ENCODE peak calls at places on chromosome 14, in seven cellular contexts. One of them, this sample, is unnamed.

GRCh38 chr14:95237956-95238355 is 80.6 kb upstream of the DICER1 start:
- DNase-seq in CD4-positive, alpha-beta memory T cell: no peak
- DNase-seq in activated CD8-positive, alpha-beta T cell treated with anti-CD3 and anti-CD28 coated beads, Interleukin-2, amount 10 ng/mL, durations not matched to agents 7 days and 5 days: no peak
- DNase-seq in T-helper 2 cell: no peak
- DNase-seq in KBM-7: no peak
- DNase-seq in uterus: no peak
- DNase-seq in LoVo: no peak
- DNase-seq in this sample: no peak

GRCh38 chr14:94771191-94771905 is 1.4 kb upstream of the GSC start:
- DNase-seq in uterus: no peak
- DNase-seq in activated CD8-positive, alpha-beta T cell treated with anti-CD3 and anti-CD28 coated beads, Interleukin-2, amount 10 ng/mL, durations not matched to agents 7 days and 5 days: no peak
- DNase-seq in CD4-positive, alpha-beta memory T cell: no peak
- DNase-seq in LoVo: no peak
- DNase-seq in KBM-7: no peak
- DNase-seq in T-helper 2 cell: no peak
- DNase-seq in this sample: no peak

GRCh38 chr14:21940887-21941855 is 267.6 kb upstream of the OR4E1 start:
- DNase-seq in KBM-7: peak
- DNase-seq in CD4-positive, alpha-beta memory T cell: peak
- DNase-seq in activated CD8-positive, alpha-beta T cell treated with anti-CD3 and anti-CD28 coated beads, Interleukin-2, amount 10 ng/mL, durations not matched to agents 7 days and 5 days: peak
- DNase-seq in T-helper 2 cell: peak
- DNase-seq in uterus: no peak
- DNase-seq in LoVo: peak
- DNase-seq in this sample: peak

GRCh38 chr14:102316048-102316745 is 3.3 kb upstream of the ZNF839 start:
- DNase-seq in T-helper 2 cell: peak
- DNase-seq in activated CD8-positive, alpha-beta T cell treated with anti-CD3 and anti-CD28 coated beads, Interleukin-2, amount 10 ng/mL, durations not matched to agents 7 days and 5 days: peak
- DNase-seq in LoVo: peak
- DNase-seq in CD4-positive, alpha-beta memory T cell: peak
- DNase-seq in uterus: peak
- DNase-seq in KBM-7: no peak
- DNase-seq in this sample: peak

GRCh38 chr14:103094406-103095209 is at the start of gene EXOC3L4:
- DNase-seq in CD4-positive, alpha-beta memory T cell: no peak
- DNase-seq in uterus: no peak
- DNase-seq in KBM-7: no peak
- DNase-seq in LoVo: peak
- DNase-seq in activated CD8-positive, alpha-beta T cell treated with anti-CD3 and anti-CD28 coated beads, Interleukin-2, amount 10 ng/mL, durations not matched to agents 7 days and 5 days: no peak
- DNase-seq in T-helper 2 cell: no peak
- DNase-seq in this sample: no peak

GRCh38 chr14:85391455-85391854 is 138.5 kb upstream of the FLRT2 start:
- DNase-seq in activated CD8-positive, alpha-beta T cell treated with anti-CD3 and anti-CD28 coated beads, Interleukin-2, amount 10 ng/mL, durations not matched to agents 7 days and 5 days: no peak
- DNase-seq in CD4-positive, alpha-beta memory T cell: no peak
- DNase-seq in T-helper 2 cell: no peak
- DNase-seq in LoVo: no peak
- DNase-seq in uterus: no peak
- DNase-seq in KBM-7: no peak
- DNase-seq in this sample: no peak

GRCh38 chr14:68140111-68140741 is 320.6 kb downstream of the RAD51B start:
- DNase-seq in KBM-7: no peak
- DNase-seq in uterus: peak
- DNase-seq in LoVo: peak
- DNase-seq in T-helper 2 cell: no peak
- DNase-seq in CD4-positive, alpha-beta memory T cell: no peak
- DNase-seq in activated CD8-positive, alpha-beta T cell treated with anti-CD3 and anti-CD28 coated beads, Interleukin-2, amount 10 ng/mL, durations not matched to agents 7 days and 5 days: no peak
- DNase-seq in this sample: no peak

GRCh38 chr14:34104750-34105397 is 154.0 kb upstream of the EGLN3 start:
- DNase-seq in CD4-positive, alpha-beta memory T cell: no peak
- DNase-seq in activated CD8-positive, alpha-beta T cell treated with anti-CD3 and anti-CD28 coated beads, Interleukin-2, amount 10 ng/mL, durations not matched to agents 7 days and 5 days: no peak
- DNase-seq in uterus: no peak
- DNase-seq in LoVo: no peak
- DNase-seq in KBM-7: no peak
- DNase-seq in T-helper 2 cell: no peak
- DNase-seq in this sample: no peak

GRCh38 chr14:88550078-88550477 is 4.7 kb downstream of the PTPN21 start:
- DNase-seq in T-helper 2 cell: no peak
- DNase-seq in activated CD8-positive, alpha-beta T cell treated with anti-CD3 and anti-CD28 coated beads, Interleukin-2, amount 10 ng/mL, durations not matched to agents 7 days and 5 days: no peak
- DNase-seq in CD4-positive, alpha-beta memory T cell: no peak
- DNase-seq in uterus: no peak
- DNase-seq in LoVo: no peak
- DNase-seq in KBM-7: no peak
- DNase-seq in this sample: no peak

GRCh38 chr14:103872492-103873113 is 25.2 kb upstream of the PPP1R13B start:
- DNase-seq in uterus: no peak
- DNase-seq in CD4-positive, alpha-beta memory T cell: no peak
- DNase-seq in LoVo: no peak
- DNase-seq in KBM-7: no peak
- DNase-seq in T-helper 2 cell: peak
- DNase-seq in activated CD8-positive, alpha-beta T cell treated with anti-CD3 and anti-CD28 coated beads, Interleukin-2, amount 10 ng/mL, durations not matched to agents 7 days and 5 days: peak
- DNase-seq in this sample: no peak

GRCh38 chr14:105486974-105487448 is 325 bp downstream of the CRIP1 start:
- DNase-seq in LoVo: no peak
- DNase-seq in KBM-7: no peak
- DNase-seq in T-helper 2 cell: peak
- DNase-seq in uterus: peak
- DNase-seq in activated CD8-positive, alpha-beta T cell treated with anti-CD3 and anti-CD28 coated beads, Interleukin-2, amount 10 ng/mL, durations not matched to agents 7 days and 5 days: peak
- DNase-seq in CD4-positive, alpha-beta memory T cell: peak
- DNase-seq in this sample: no peak

GRCh38 chr14:55782166-55782565 is 202.2 kb downstream of the KTN1 start:
- DNase-seq in uterus: no peak
- DNase-seq in CD4-positive, alpha-beta memory T cell: no peak
- DNase-seq in activated CD8-positive, alpha-beta T cell treated with anti-CD3 and anti-CD28 coated beads, Interleukin-2, amount 10 ng/mL, durations not matched to agents 7 days and 5 days: no peak
- DNase-seq in T-helper 2 cell: no peak
- DNase-seq in LoVo: no peak
- DNase-seq in KBM-7: no peak
- DNase-seq in this sample: no peak

GRCh38 chr14:69845787-69846186 is 33.4 kb upstream of the SMOC1 start:
- DNase-seq in LoVo: no peak
- DNase-seq in T-helper 2 cell: no peak
- DNase-seq in activated CD8-positive, alpha-beta T cell treated with anti-CD3 and anti-CD28 coated beads, Interleukin-2, amount 10 ng/mL, durations not matched to agents 7 days and 5 days: no peak
- DNase-seq in CD4-positive, alpha-beta memory T cell: no peak
- DNase-seq in uterus: no peak
- DNase-seq in KBM-7: no peak
- DNase-seq in this sample: no peak

GRCh38 chr14:51490205-51490604 is 161.5 kb upstream of the FRMD6 start:
- DNase-seq in uterus: no peak
- DNase-seq in LoVo: no peak
- DNase-seq in CD4-positive, alpha-beta memory T cell: no peak
- DNase-seq in KBM-7: no peak
- DNase-seq in activated CD8-positive, alpha-beta T cell treated with anti-CD3 and anti-CD28 coated beads, Interleukin-2, amount 10 ng/mL, durations not matched to agents 7 days and 5 days: no peak
- DNase-seq in T-helper 2 cell: no peak
- DNase-seq in this sample: no peak

GRCh38 chr14:76644875-76645518 is 116.3 kb upstream of the VASH1 start:
- DNase-seq in activated CD8-positive, alpha-beta T cell treated with anti-CD3 and anti-CD28 coated beads, Interleukin-2, amount 10 ng/mL, durations not matched to agents 7 days and 5 days: no peak
- DNase-seq in T-helper 2 cell: no peak
- DNase-seq in LoVo: no peak
- DNase-seq in uterus: no peak
- DNase-seq in CD4-positive, alpha-beta memory T cell: no peak
- DNase-seq in KBM-7: peak
- DNase-seq in this sample: peak

GRCh38 chr14:67269338-67270060 is 28.3 kb downstream of the PALS1 start:
- DNase-seq in LoVo: no peak
- DNase-seq in uterus: no peak
- DNase-seq in activated CD8-positive, alpha-beta T cell treated with anti-CD3 and anti-CD28 coated beads, Interleukin-2, amount 10 ng/mL, durations not matched to agents 7 days and 5 days: no peak
- DNase-seq in KBM-7: no peak
- DNase-seq in CD4-positive, alpha-beta memory T cell: no peak
- DNase-seq in T-helper 2 cell: no peak
- DNase-seq in this sample: no peak

GRCh38 chr14:39014460-39014859 is 88.6 kb downstream of the SEC23A start:
- DNase-seq in T-helper 2 cell: no peak
- DNase-seq in KBM-7: no peak
- DNase-seq in LoVo: no peak
- DNase-seq in activated CD8-positive, alpha-beta T cell treated with anti-CD3 and anti-CD28 coated beads, Interleukin-2, amount 10 ng/mL, durations not matched to agents 7 days and 5 days: no peak
- DNase-seq in CD4-positive, alpha-beta memory T cell: no peak
- DNase-seq in uterus: no peak
- DNase-seq in this sample: no peak

GRCh38 chr14:50943261-50943942 is 881 bp downstream of the PYGL start:
- DNase-seq in LoVo: peak
- DNase-seq in uterus: peak
- DNase-seq in T-helper 2 cell: no peak
- DNase-seq in KBM-7: peak
- DNase-seq in activated CD8-positive, alpha-beta T cell treated with anti-CD3 and anti-CD28 coated beads, Interleukin-2, amount 10 ng/mL, durations not matched to agents 7 days and 5 days: no peak
- DNase-seq in CD4-positive, alpha-beta memory T cell: no peak
- DNase-seq in this sample: no peak